ENCODE peak calls at places on chromosomes 3 and 15, in five cellular contexts. K, U, G, F and T are unnamed samples. For H3K9me3, the result is how much of the 10 kb centered on the place peaks cover.

GRCh38 chr3:123202451-123202850 is 708 bp downstream of the SEC22A start:
- DNase-seq in F (no peak), G (no peak), K (peak), U (no peak), T (no peak)

GRCh38 chr15:39579487-39580116 is 1.3 kb upstream of the THBS1 start:
- DNase-seq in K (peak), F (no peak), G (peak), U (peak), T (no peak)

GRCh38 chr3:5197470-5198312 is 10.2 kb downstream of the EDEM1 start:
- DNase-seq in U (no peak), K (peak), G (no peak), F (peak), T (peak)

GRCh38 chr3:150049317-150049716 is 78.6 kb upstream of the PFN2 start:
- DNase-seq in U (no peak), F (no peak), G (no peak), K (no peak), T (no peak)

GRCh38 chr15:84761534-84762190 is 13.3 kb downstream of the ZNF592 start:
- DNase-seq in G (no peak), F (no peak), U (no peak), K (no peak), T (no peak)

GRCh38 chr3:29771602-29772001 is 490.7 kb downstream of the RBMS3 start:
- DNase-seq in U (no peak), G (no peak), F (no peak), K (no peak), T (no peak)

GRCh38 chr3:9809615-9810356 is at the start of gene TTLL3:
- DNase-seq in U (peak), F (peak), G (peak), K (peak), T (peak)

GRCh38 chr3:127426444-127427168 is 138.8 kb upstream of the PRR20G start:
- DNase-seq in G (no peak), K (no peak), U (no peak), F (no peak), T (no peak)

GRCh38 chr3:172106989-172107388 is 67.6 kb downstream of the FNDC3B start:
- DNase-seq in U (peak), F (peak), G (no peak), K (no peak), T (peak)

GRCh38 chr15:66364944-66365343 is 8.5 kb upstream of the TIPIN start:
- DNase-seq in G (no peak), F (no peak), U (no peak), K (no peak), T (no peak)

GRCh38 chr3:177764377-177764912 is 567.2 kb upstream of the TBL1XR1 start:
- DNase-seq in K (peak), G (no peak), F (no peak), U (no peak), T (no peak)
- H3K9me3 ChIP-seq in K (under half), G (under half), F (under half), U (under half), T (under half)

GRCh38 chr15:79964232-79964820 is 6.7 kb downstream of the BCL2A1 start:
- DNase-seq in K (no peak), G (no peak), U (no peak), F (no peak), T (no peak)

GRCh38 chr15:79969175-79969574 is 1.8 kb downstream of the BCL2A1 start:
- DNase-seq in G (no peak), K (no peak), F (no peak), U (no peak), T (no peak)

GRCh38 chr15:79967331-79968182 is 3.4 kb downstream of the BCL2A1 start:
- DNase-seq in U (no peak), K (no peak), F (no peak), G (no peak), T (no peak)

GRCh38 chr15:79966634-79967330 is 4.2 kb downstream of the BCL2A1 start:
- DNase-seq in F (no peak), U (no peak), K (no peak), G (no peak), T (no peak)

DNA sequence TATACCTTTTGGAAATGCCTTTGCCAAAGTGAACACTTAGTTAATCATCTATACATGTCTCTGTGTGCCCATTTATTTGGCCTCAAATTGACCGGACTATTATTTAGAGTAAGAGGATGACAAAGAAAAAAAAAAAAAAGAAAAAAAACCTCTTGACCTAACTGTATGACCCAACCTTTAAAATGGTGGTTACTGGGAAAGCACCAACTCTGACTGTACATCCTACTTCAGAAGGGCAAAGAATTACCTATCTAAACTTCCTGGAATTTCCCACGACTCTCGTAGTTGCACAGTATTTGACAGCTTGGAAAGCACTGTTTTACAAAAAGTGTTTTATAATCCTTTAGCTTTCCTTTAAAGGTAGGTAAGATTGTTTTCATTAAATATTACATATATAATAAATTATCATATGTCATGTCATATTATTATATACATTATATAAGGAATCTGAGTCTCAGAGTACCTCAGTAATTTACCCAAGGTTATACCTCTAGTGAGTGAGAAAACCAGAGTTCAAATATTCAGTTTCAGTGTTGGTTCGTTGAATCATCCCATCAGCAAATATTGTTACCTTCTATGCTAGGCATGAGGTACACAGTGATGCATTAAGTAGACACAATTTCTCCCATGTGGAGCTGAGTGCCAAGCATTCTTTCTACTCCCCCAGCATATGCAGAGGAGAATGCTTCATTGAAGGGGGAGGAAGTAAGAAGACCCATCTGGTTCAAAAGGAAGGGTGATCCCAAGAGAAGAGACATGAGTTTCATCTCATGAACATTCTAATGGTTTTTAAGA is 5.0 kb downstream of the BCL2A1 start:
- DNase-seq in U (no peak), F (no peak), G (no peak), K (no peak), T (no peak)
- H3K27ac ChIP-seq in U (no peak), F (no peak), G (peak), K (no peak), T (peak)

DNA sequence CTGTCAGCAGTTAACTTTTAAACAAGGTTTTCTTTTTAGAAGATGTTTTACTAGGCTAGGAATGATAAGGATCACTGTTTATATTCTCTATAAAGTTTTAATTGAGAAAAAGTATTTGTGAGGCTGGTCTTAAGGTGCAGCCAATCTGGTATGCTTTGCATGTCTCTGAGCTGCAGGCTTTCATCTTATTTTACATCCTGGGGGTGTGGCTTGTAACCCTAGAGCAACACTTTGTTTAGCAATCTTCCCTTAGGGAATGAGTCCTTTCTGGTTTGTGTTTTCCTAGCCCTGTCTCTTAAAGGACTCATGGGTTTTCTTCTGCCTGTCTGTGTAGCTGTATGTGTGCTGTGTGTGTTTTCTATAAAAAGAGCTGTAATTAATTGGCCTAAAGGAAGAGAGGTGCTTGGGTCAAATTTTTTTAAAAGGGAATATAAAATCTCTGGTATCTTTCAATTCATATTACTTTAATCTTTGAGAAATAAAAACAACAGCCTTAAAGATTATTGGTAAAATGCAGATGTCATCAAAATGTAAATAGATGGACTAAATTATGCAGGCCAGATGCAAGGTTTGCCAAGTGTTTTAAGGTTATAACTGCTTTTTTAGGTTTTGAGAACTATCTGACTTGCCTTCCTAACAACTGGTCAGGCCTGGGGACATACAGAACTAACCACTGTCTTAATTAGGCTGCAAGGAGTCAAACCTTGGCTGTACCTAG is 20.2 kb upstream of the OR5H1 start:
- DNase-seq in F (no peak), K (no peak), G (no peak), U (no peak), T (no peak)
- H3K9me3 ChIP-seq in F (under half), K (under half), G (under half), U (under half), T (under half)

GRCh38 chr15:90103669-90104329 is 1.5 kb upstream of the IDH2 start:
- DNase-seq in F (no peak), K (no peak), U (no peak), G (no peak), T (no peak)

GRCh38 chr15:90101969-90102890 is at the start of gene IDH2:
- DNase-seq in U (peak), G (peak), K (peak), F (peak), T (peak)

GRCh38 chr15:90106522-90107117 is 4.4 kb upstream of the IDH2 start:
- DNase-seq in G (peak), U (no peak), F (no peak), K (peak), T (no peak)

GRCh38 chr15:90105521-90105920 is 3.3 kb upstream of the IDH2 start:
- DNase-seq in G (no peak), F (no peak), U (no peak), K (no peak), T (no peak)

GRCh38 chr15:90104551-90104950 is 2.3 kb upstream of the IDH2 start:
- DNase-seq in F (no peak), G (no peak), K (no peak), U (no peak), T (no peak)
- H3K27ac ChIP-seq in F (no peak), G (peak), K (no peak), U (no peak), T (no peak)

GRCh38 chr3:61031503-61031902 is 219.7 kb downstream of the FHIT start:
- DNase-seq in G (no peak), F (no peak), K (no peak), U (no peak), T (no peak)
- H3K9me3 ChIP-seq in G (under half), F (under half), K (under half), U (under half), T (under half)